ENCODE peak calls at places on chromosome 21, in nine cellular contexts. U is ovary; L is CD8-positive, alpha-beta memory T cell; W is CD4-positive, alpha-beta T cell; N is caudate nucleus; C is body of pancreas; O is CD8-positive, alpha-beta T cell; V is spleen; G is prostate gland. F is an unnamed sample.

GRCh38 chr21:26167593-26167992 is 3.0 kb downstream of the APP start:
- DNase-seq in N (no peak), G (no peak), O (no peak), U (no peak), V (no peak), C (no peak), W (no peak), L (no peak), F (no peak)

GRCh38 chr21:44800103-44800502 is 1.5 kb downstream of the UBE2G2 start:
- DNase-seq in V (no peak), W (no peak), U (no peak), O (no peak), C (no peak), L (no peak), N (no peak), G (no peak), F (no peak)

GRCh38 chr21:31459457-31459856 is 115.4 kb upstream of the TIAM1 start:
- DNase-seq in O (no peak), L (no peak), U (no peak), G (no peak), V (no peak), C (no peak), W (no peak), N (no peak), F (no peak)

GRCh38 chr21:18244721-18245486 is at the start of gene CHODL:
- DNase-seq in V (no peak), O (no peak), U (peak), C (no peak), G (no peak), N (no peak), L (no peak), W (no peak), F (no peak)

GRCh38 chr21:44568667-44569556 is 4.6 kb upstream of the KRTAP10-4 start:
- DNase-seq in C (no peak), L (no peak), U (no peak), N (no peak), W (no peak), V (peak), G (no peak), O (no peak), F (no peak)

GRCh38 chr21:43361493-43362296 is 65.2 kb downstream of the SIK1 start:
- DNase-seq in C (no peak), V (peak), G (peak), U (peak), W (peak), L (peak), N (no peak), O (peak), F (peak)

GRCh38 chr21:33339938-33340337 is 15.2 kb downstream of the IFNAR1 start:
- DNase-seq in G (no peak), L (no peak), O (no peak), C (no peak), V (no peak), W (no peak), N (no peak), U (no peak), F (no peak)

GRCh38 chr21:16800536-16800935 is 712.3 kb upstream of the CXADR start:
- DNase-seq in N (no peak), O (no peak), L (no peak), U (no peak), V (no peak), G (no peak), C (no peak), W (no peak), F (no peak)

GRCh38 chr21:27300770-27301169 is 333.9 kb upstream of the ADAMTS5 start:
- DNase-seq in L (no peak), W (no peak), C (no peak), O (no peak), V (no peak), G (no peak), N (no peak), U (no peak), F (no peak)

GRCh38 chr21:17989780-17990179 is 170.6 kb upstream of the C21orf91 start:
- DNase-seq in C (no peak), U (no peak), O (no peak), W (no peak), G (no peak), V (no peak), L (no peak), N (no peak), F (no peak)

GRCh38 chr21:42343101-42343500 is 7.7 kb downstream of the TFF2 start:
- DNase-seq in N (no peak), G (no peak), O (no peak), W (no peak), C (no peak), U (no peak), V (peak), L (no peak), F (no peak)

GRCh38 chr21:17673261-17674020 is 60.7 kb upstream of the BTG3 start:
- DNase-seq in L (no peak), W (no peak), C (no peak), U (no peak), O (no peak), V (no peak), G (no peak), N (no peak), F (no peak)

GRCh38 chr21:26385721-26386120 is 187.4 kb downstream of the CYYR1 start:
- DNase-seq in O (no peak), L (no peak), N (no peak), W (no peak), V (no peak), U (no peak), C (no peak), G (no peak), F (no peak)

GRCh38 chr21:44980562-44981489 is 41.0 kb downstream of the SLX9 start:
- DNase-seq in G (no peak), W (no peak), V (peak), U (no peak), L (no peak), N (no peak), C (no peak), O (no peak), F (peak)

GRCh38 chr21:44428281-44428942 is 26.9 kb upstream of the LRRC3 start:
- DNase-seq in G (no peak), V (peak), N (no peak), W (no peak), L (peak), C (peak), O (peak), U (no peak), F (peak)

GRCh38 chr21:31710586-31710985 is 21.3 kb downstream of the SCAF4 start:
- DNase-seq in C (no peak), V (no peak), G (no peak), N (no peak), L (no peak), O (no peak), W (no peak), U (no peak), F (no peak)

GRCh38 chr21:30194701-30195299 is 21.1 kb downstream of the CLDN8 start:
- DNase-seq in N (no peak), G (no peak), C (peak), W (no peak), O (no peak), L (no peak), V (no peak), U (no peak), F (no peak)

GRCh38 chr21:37060296-37060695 is 12.6 kb downstream of the PIGP start:
- DNase-seq in G (no peak), C (peak), O (no peak), V (no peak), W (no peak), N (no peak), L (no peak), U (peak), F (peak)

GRCh38 chr21:36388835-36389234 is 3.6 kb downstream of the CHAF1B start:
- DNase-seq in G (no peak), U (no peak), W (no peak), C (peak), V (no peak), O (no peak), N (no peak), L (no peak), F (no peak)

GRCh38 chr21:43919871-43920801 is 55.1 kb downstream of the AGPAT3 start:
- DNase-seq in N (no peak), L (no peak), U (no peak), C (no peak), V (no peak), O (no peak), W (no peak), G (no peak), F (no peak)

GRCh38 chr21:42088148-42088547 is 17.0 kb downstream of the UMODL1 start:
- DNase-seq in O (no peak), N (no peak), U (no peak), W (no peak), C (no peak), V (peak), L (no peak), G (no peak), F (no peak)

GRCh38 chr21:43292041-43292865 is 123.4 kb downstream of the CRYAA start:
- DNase-seq in N (no peak), U (no peak), O (no peak), W (no peak), V (peak), C (no peak), L (no peak), G (no peak), F (peak)

GRCh38 chr21:27422435-27422834 is 455.5 kb upstream of the ADAMTS5 start:
- DNase-seq in N (no peak), O (no peak), C (no peak), G (no peak), W (no peak), V (no peak), L (no peak), U (no peak), F (no peak)

GRCh38 chr21:42864812-42865211 is 14.5 kb downstream of the WDR4 start:
- DNase-seq in C (no peak), N (no peak), G (no peak), O (no peak), W (no peak), L (no peak), V (no peak), U (no peak), F (no peak)

GRCh38 chr21:25464275-25464674 is 143.0 kb downstream of the MRPL39 start:
- DNase-seq in N (no peak), L (no peak), U (no peak), O (no peak), C (no peak), G (no peak), W (no peak), V (no peak), F (no peak)

GRCh38 chr21:17976139-17976538 is 157.0 kb upstream of the C21orf91 start:
- DNase-seq in L (no peak), U (no peak), N (no peak), C (no peak), W (no peak), V (no peak), O (no peak), G (no peak), F (no peak)

GRCh38 chr21:32496536-32496935 is 84.0 kb downstream of the EVA1C start:
- DNase-seq in N (no peak), V (no peak), W (no peak), U (no peak), G (no peak), L (no peak), O (no peak), C (no peak), F (no peak)

GRCh38 chr21:17602874-17603273 is 9.8 kb downstream of the BTG3 start:
- DNase-seq in C (no peak), W (no peak), N (no peak), G (no peak), O (no peak), V (no peak), L (no peak), U (no peak), F (no peak)

GRCh38 chr21:43966946-43967512 is 45.1 kb upstream of the TRAPPC10 start:
- DNase-seq in N (no peak), C (no peak), U (no peak), L (no peak), G (no peak), V (no peak), W (no peak), O (no peak), F (no peak)

GRCh38 chr21:27219068-27219467 is 252.2 kb upstream of the ADAMTS5 start:
- DNase-seq in U (no peak), W (no peak), L (no peak), N (no peak), C (no peak), O (no peak), V (no peak), G (no peak), F (peak)

GRCh38 chr21:43829575-43830119 is 35.4 kb upstream of the AGPAT3 start:
- DNase-seq in V (peak), L (no peak), C (no peak), N (no peak), G (no peak), W (no peak), O (no peak), U (no peak), F (no peak)

DNA sequence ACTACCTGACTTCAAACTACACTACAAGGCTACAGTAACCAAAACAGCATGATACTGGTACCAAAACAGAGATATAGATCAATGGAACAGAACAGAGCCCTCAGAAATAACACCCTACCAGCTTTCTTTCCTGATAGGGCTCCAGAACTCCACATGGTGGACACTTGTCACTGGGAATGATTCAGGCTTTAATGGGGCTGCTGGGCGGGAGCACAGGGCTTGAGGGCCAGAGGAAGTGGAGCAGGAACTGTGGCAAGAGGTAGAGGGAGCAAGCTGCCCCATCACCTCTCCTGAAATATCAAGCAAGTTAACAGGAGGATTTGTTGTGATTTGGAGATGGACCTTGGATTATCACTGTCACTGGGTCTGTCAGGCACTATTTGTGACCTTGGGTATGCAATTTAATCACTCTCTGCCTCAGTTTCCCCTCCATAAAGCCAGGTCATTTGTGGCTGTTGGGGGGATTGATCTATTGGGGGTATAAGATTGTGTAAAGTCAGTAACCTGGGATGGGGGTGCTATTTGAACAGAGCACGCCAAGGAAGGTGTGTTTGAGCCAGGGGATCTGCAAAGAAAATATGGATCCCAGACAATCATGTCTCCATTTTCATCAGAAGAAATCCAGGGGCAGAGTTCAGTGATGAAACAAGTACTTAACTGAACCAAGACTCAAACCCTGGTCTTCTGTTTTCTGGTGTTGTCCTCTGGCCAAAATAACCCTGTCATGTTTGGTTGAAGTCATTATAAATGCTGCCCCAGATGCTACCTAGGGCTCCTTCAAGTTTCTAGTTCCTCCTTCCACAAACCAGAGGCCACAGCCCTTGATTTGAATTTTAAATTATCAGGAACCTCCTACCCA is 25.2 kb downstream of the ETS2 start:
- DNase-seq in V (peak), W (no peak), N (no peak), G (no peak), L (no peak), O (no peak), U (no peak), C (no peak), F (no peak)
- H3K27ac ChIP-seq in V (peak), W (no peak), N (no peak), G (peak), L (no peak), O (no peak), U (no peak), C (no peak), F (peak)

GRCh38 chr21:46064870-46065214 is 33.1 kb upstream of the COL6A2 start:
- DNase-seq in L (no peak), N (no peak), G (no peak), U (peak), V (no peak), O (no peak), C (no peak), W (no peak), F (no peak)

GRCh38 chr21:46065215-46065992 is 32.5 kb upstream of the COL6A2 start:
- DNase-seq in L (peak), W (no peak), N (no peak), C (peak), V (no peak), U (peak), G (no peak), O (no peak), F (peak)

GRCh38 chr21:46067505-46068201 is 30.3 kb upstream of the COL6A2 start:
- DNase-seq in U (peak), W (no peak), N (no peak), G (no peak), O (no peak), V (no peak), C (no peak), L (no peak), F (peak)

GRCh38 chr21:46066843-46067331 is 31.0 kb upstream of the COL6A2 start:
- DNase-seq in G (no peak), V (no peak), C (no peak), L (no peak), N (no peak), U (peak), O (no peak), W (no peak), F (peak)

DNA sequence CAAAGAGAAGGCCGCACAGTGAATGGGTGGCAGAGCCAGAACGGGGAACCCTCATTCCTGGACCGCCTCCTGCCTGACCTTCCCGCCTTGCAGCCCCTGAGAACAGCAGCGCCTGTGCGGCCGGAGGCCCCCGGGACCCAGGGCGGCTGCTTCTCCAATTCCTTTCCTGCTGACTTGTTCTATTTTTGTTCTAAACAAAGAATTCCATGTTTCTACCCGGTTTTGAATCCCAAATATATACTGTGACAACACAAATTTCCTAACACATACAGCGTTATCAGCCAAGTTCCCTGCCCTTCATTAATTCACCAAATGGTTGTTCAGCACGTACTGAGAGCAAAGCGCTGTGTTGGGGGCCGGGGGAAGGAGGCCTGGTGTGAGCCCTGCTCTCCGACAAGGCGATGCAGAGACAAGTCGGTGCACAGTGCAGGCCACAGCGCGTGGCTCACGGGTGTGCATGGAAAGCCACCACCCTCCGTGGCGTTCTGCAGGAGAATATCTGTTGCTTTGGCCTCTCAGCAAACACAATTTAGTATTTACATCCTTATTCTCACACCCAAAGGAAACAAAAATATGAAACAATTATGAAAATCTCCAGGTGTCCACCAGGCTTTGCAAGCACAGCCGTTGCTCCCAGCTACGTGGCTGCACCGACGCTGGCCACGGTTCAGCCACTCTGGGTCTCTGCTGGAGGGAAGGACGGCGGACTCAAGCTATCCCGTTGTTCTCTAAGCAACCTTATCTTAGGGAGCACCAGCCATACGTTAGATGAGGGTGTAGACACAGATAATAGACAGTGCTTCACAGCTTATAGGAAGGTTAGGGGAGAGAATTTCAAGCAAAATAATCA is 31.7 kb upstream of the COL6A2 start:
- DNase-seq in W (no peak), L (no peak), U (peak), V (no peak), G (no peak), O (no peak), N (no peak), C (no peak), F (no peak)
- H3K27ac ChIP-seq in W (no peak), L (no peak), U (peak), V (peak), G (peak), O (no peak), N (peak), C (no peak), F (peak)

DNA sequence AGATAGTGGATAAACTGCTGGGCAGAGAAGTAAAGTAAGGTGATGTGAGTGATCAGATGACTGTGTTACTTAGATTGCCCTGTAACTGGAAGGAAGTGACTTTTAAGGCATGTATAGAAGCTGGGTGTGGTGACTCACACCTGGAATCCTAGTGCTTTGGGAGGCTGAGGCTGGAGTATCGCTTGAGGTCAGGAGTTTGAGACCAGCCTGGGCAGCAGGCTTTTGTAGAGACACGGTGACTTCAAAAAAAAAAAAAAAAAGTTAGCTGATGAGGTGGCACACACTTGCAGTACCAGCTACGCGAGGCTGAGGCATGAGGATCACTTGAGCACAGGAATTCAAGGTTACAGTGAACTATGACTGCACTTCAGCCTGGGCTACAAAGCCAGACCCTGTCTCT is 2.3 kb upstream of the USP16 start:
- DNase-seq in W (no peak), C (no peak), G (no peak), V (no peak), U (no peak), N (no peak), O (peak), L (peak), F (no peak)
- H3K27ac ChIP-seq in W (no peak), C (no peak), G (no peak), V (no peak), U (no peak), N (no peak), O (peak), L (no peak), F (no peak)

GRCh38 chr21:15604424-15604823 is 125.4 kb upstream of the USP25 start:
- DNase-seq in C (no peak), U (no peak), L (no peak), G (no peak), N (no peak), O (no peak), W (no peak), V (no peak), F (no peak)
- H3K27ac ChIP-seq in C (no peak), U (no peak), L (no peak), G (no peak), N (no peak), O (no peak), W (no peak), V (no peak), F (no peak)

GRCh38 chr21:34615487-34615814 is 538 bp upstream of the RCAN1 start:
- DNase-seq in C (no peak), N (no peak), V (no peak), O (no peak), U (no peak), G (no peak), W (no peak), L (no peak), F (no peak)
- H3K27ac ChIP-seq in C (peak), N (peak), V (peak), O (peak), U (no peak), G (peak), W (peak), L (peak), F (peak)

GRCh38 chr21:20946701-20947100 is 51.5 kb upstream of the NCAM2 start:
- DNase-seq in C (no peak), U (no peak), W (no peak), L (no peak), O (no peak), N (no peak), V (no peak), G (no peak), F (no peak)

DNA sequence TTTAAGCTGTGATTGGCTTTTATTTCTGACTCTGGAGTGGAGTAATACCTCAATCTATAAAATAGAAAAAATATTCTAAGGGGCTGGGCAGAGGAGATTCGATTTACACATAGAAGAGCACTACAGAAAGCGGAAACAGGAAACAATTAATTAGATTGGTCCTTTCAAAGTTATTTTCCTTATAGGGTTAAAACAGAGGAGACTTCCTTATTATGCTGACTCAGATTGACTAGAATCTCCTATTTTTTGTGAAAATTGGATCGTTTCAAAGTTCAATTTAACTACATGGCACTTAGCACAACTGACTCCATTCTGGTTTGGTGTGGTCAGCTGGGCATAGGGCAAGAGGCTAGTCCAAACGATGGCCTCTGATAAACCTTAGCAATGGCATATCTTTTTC is 48.3 kb upstream of the NCAM2 start:
- DNase-seq in V (no peak), N (no peak), L (no peak), O (no peak), W (no peak), U (no peak), G (no peak), C (no peak), F (no peak)
- H3K27ac ChIP-seq in V (no peak), N (no peak), L (no peak), O (no peak), W (no peak), U (no peak), G (no peak), C (no peak), F (no peak)

F was measured in psoas muscle.